ENCODE peak calls at places on chromosomes 3 and 15, in five cellular contexts. One of them, this sample, is unnamed. For H3K27me3, the result is how much of the 10 kb centered on the place peaks cover.

GRCh38 chr3:182241777-182242556 is 530.2 kb downstream of the SOX2 start:
- DNase-seq in neuronal stem cell: peak
- DNase-seq in neural progenitor cell: peak
- DNase-seq in upper lobe of right lung: no peak
- DNase-seq in colonic mucosa: no peak
- DNase-seq in this sample: no peak

GRCh38 chr3:151315136-151315535 is 1.5 kb downstream of the GPR87 start:
- DNase-seq in neuronal stem cell: no peak
- DNase-seq in colonic mucosa: no peak
- DNase-seq in upper lobe of right lung: no peak
- DNase-seq in neural progenitor cell: no peak
- DNase-seq in this sample: no peak

GRCh38 chr3:97793415-97794019 is 28.3 kb upstream of the CRYBG3 start:
- DNase-seq in neuronal stem cell: peak
- DNase-seq in upper lobe of right lung: no peak
- DNase-seq in neural progenitor cell: peak
- DNase-seq in colonic mucosa: no peak
- DNase-seq in this sample: no peak

GRCh38 chr3:195106418-195106906 is 164.5 kb downstream of the XXYLT1 start:
- DNase-seq in colonic mucosa: peak
- DNase-seq in neural progenitor cell: peak
- DNase-seq in upper lobe of right lung: peak
- DNase-seq in neuronal stem cell: peak
- DNase-seq in this sample: peak

GRCh38 chr15:88574646-88575045 is 28.2 kb upstream of the DET1 start:
- DNase-seq in neural progenitor cell: peak
- DNase-seq in upper lobe of right lung: no peak
- DNase-seq in neuronal stem cell: peak
- DNase-seq in colonic mucosa: no peak
- DNase-seq in this sample: no peak

GRCh38 chr3:15923640-15924405 is 126.0 kb upstream of the ANKRD28 start:
- DNase-seq in neuronal stem cell: no peak
- DNase-seq in neural progenitor cell: no peak
- DNase-seq in upper lobe of right lung: no peak
- DNase-seq in colonic mucosa: no peak
- DNase-seq in this sample: no peak

GRCh38 chr15:58378241-58379085 is 53.3 kb upstream of the LIPC start:
- DNase-seq in neural progenitor cell: no peak
- DNase-seq in neuronal stem cell: no peak
- DNase-seq in colonic mucosa: no peak
- DNase-seq in upper lobe of right lung: no peak
- DNase-seq in this sample: no peak

GRCh38 chr15:98907921-98908490 is 99.6 kb downstream of the PGPEP1L start:
- DNase-seq in colonic mucosa: no peak
- DNase-seq in upper lobe of right lung: no peak
- DNase-seq in neuronal stem cell: no peak
- DNase-seq in neural progenitor cell: no peak
- DNase-seq in this sample: no peak

GRCh38 chr3:54999159-54999558 is 71.3 kb upstream of the LRTM1 start:
- DNase-seq in upper lobe of right lung: no peak
- DNase-seq in colonic mucosa: no peak
- DNase-seq in neural progenitor cell: peak
- DNase-seq in neuronal stem cell: peak
- DNase-seq in this sample: peak

GRCh38 chr3:194732617-194733016 is 46.9 kb downstream of the FAM43A start:
- DNase-seq in colonic mucosa: no peak
- DNase-seq in neural progenitor cell: no peak
- DNase-seq in neuronal stem cell: no peak
- DNase-seq in upper lobe of right lung: no peak
- DNase-seq in this sample: no peak

GRCh38 chr15:23503546-23503945 is 56.5 kb upstream of the GOLGA6L2 start:
- DNase-seq in neuronal stem cell: no peak
- DNase-seq in colonic mucosa: no peak
- DNase-seq in upper lobe of right lung: no peak
- DNase-seq in neural progenitor cell: no peak
- DNase-seq in this sample: no peak

GRCh38 chr3:52280046-52280445 is 1.6 kb upstream of the WDR82 start:
- DNase-seq in colonic mucosa: no peak
- DNase-seq in neural progenitor cell: peak
- DNase-seq in neuronal stem cell: no peak
- DNase-seq in upper lobe of right lung: no peak
- DNase-seq in this sample: no peak

GRCh38 chr3:8353364-8353763 is 148.3 kb upstream of the LMCD1 start:
- DNase-seq in neuronal stem cell: no peak
- DNase-seq in upper lobe of right lung: no peak
- DNase-seq in neural progenitor cell: no peak
- DNase-seq in colonic mucosa: no peak
- DNase-seq in this sample: no peak

GRCh38 chr15:72227192-72227586 is 3.8 kb downstream of the PKM start:
- DNase-seq in upper lobe of right lung: no peak
- DNase-seq in colonic mucosa: peak
- DNase-seq in neural progenitor cell: no peak
- DNase-seq in neuronal stem cell: no peak
- DNase-seq in this sample: no peak

GRCh38 chr15:95284933-95285401 is 1045.5 kb upstream of the NR2F2 start:
- DNase-seq in colonic mucosa: no peak
- DNase-seq in neural progenitor cell: peak
- DNase-seq in neuronal stem cell: peak
- DNase-seq in upper lobe of right lung: no peak
- DNase-seq in this sample: no peak

GRCh38 chr15:73686781-73687256 is 2.6 kb downstream of the CD276 start:
- DNase-seq in upper lobe of right lung: no peak
- DNase-seq in colonic mucosa: no peak
- DNase-seq in neural progenitor cell: no peak
- DNase-seq in neuronal stem cell: no peak
- DNase-seq in this sample: no peak

GRCh38 chr15:83565553-83566159 is 88.3 kb upstream of the ADAMTSL3 start:
- DNase-seq in neural progenitor cell: peak
- DNase-seq in upper lobe of right lung: no peak
- DNase-seq in neuronal stem cell: peak
- DNase-seq in colonic mucosa: no peak
- DNase-seq in this sample: peak

GRCh38 chr15:77830041-77830440 is 197.3 kb upstream of the LINGO1 start:
- DNase-seq in upper lobe of right lung: no peak
- DNase-seq in neural progenitor cell: no peak
- DNase-seq in colonic mucosa: no peak
- DNase-seq in neuronal stem cell: no peak
- DNase-seq in this sample: no peak

GRCh38 chr3:157248590-157249425 is 88.9 kb upstream of the CCNL1 start:
- DNase-seq in neural progenitor cell: peak
- DNase-seq in colonic mucosa: no peak
- DNase-seq in upper lobe of right lung: no peak
- DNase-seq in neuronal stem cell: peak
- DNase-seq in this sample: no peak

GRCh38 chr15:77589839-77590238 is 42.9 kb downstream of the LINGO1 start:
- DNase-seq in colonic mucosa: no peak
- DNase-seq in upper lobe of right lung: no peak
- DNase-seq in neural progenitor cell: no peak
- DNase-seq in neuronal stem cell: no peak
- DNase-seq in this sample: no peak

GRCh38 chr15:44028349-44028748 is 166.7 kb downstream of the FRMD5 start:
- DNase-seq in neural progenitor cell: no peak
- DNase-seq in upper lobe of right lung: no peak
- DNase-seq in neuronal stem cell: no peak
- DNase-seq in colonic mucosa: no peak
- DNase-seq in this sample: no peak

GRCh38 chr3:123618768-123619484 is 34.1 kb upstream of the HACD2 start:
- DNase-seq in neural progenitor cell: no peak
- DNase-seq in neuronal stem cell: no peak
- DNase-seq in colonic mucosa: peak
- DNase-seq in upper lobe of right lung: no peak
- DNase-seq in this sample: no peak

GRCh38 chr3:123088360-123088759 is 21.5 kb downstream of the PDIA5 start:
- DNase-seq in colonic mucosa: no peak
- DNase-seq in upper lobe of right lung: no peak
- DNase-seq in neuronal stem cell: no peak
- DNase-seq in neural progenitor cell: no peak
- DNase-seq in this sample: no peak

GRCh38 chr3:129046037-129046731 is 14.4 kb upstream of the GP9 start:
- DNase-seq in colonic mucosa: no peak
- DNase-seq in neural progenitor cell: no peak
- DNase-seq in neuronal stem cell: no peak
- DNase-seq in upper lobe of right lung: no peak
- DNase-seq in this sample: peak

GRCh38 chr3:141929341-141929995 is 53.0 kb downstream of the ATP1B3 start:
- DNase-seq in colonic mucosa: peak
- DNase-seq in neural progenitor cell: no peak
- DNase-seq in upper lobe of right lung: no peak
- DNase-seq in neuronal stem cell: no peak
- DNase-seq in this sample: no peak

GRCh38 chr3:137035631-137036030 is 77.8 kb downstream of the IL20RB start:
- DNase-seq in neural progenitor cell: peak
- DNase-seq in neuronal stem cell: no peak
- DNase-seq in upper lobe of right lung: no peak
- DNase-seq in colonic mucosa: no peak
- DNase-seq in this sample: peak

GRCh38 chr15:101358895-101359294 is 63.8 kb upstream of the SNRPA1 start:
- DNase-seq in colonic mucosa: no peak
- DNase-seq in upper lobe of right lung: no peak
- DNase-seq in neural progenitor cell: no peak
- DNase-seq in neuronal stem cell: no peak
- DNase-seq in this sample: no peak

GRCh38 chr15:66754789-66755188 is 52.8 kb downstream of the SMAD6 start:
- DNase-seq in colonic mucosa: no peak
- DNase-seq in neural progenitor cell: no peak
- DNase-seq in neuronal stem cell: no peak
- DNase-seq in upper lobe of right lung: no peak
- DNase-seq in this sample: no peak

GRCh38 chr15:31303434-31304073 is 23.1 kb upstream of the KLF13 start:
- DNase-seq in neural progenitor cell: peak
- DNase-seq in upper lobe of right lung: peak
- DNase-seq in colonic mucosa: peak
- DNase-seq in neuronal stem cell: no peak
- DNase-seq in this sample: peak

GRCh38 chr3:10973196-10973595 is 19.4 kb upstream of the SLC6A1 start:
- DNase-seq in neuronal stem cell: no peak
- DNase-seq in upper lobe of right lung: no peak
- DNase-seq in colonic mucosa: no peak
- DNase-seq in neural progenitor cell: no peak
- DNase-seq in this sample: no peak
- H3K27me3 ChIP-seq in neuronal stem cell: under half
- H3K27me3 ChIP-seq in upper lobe of right lung: under half
- H3K27me3 ChIP-seq in colonic mucosa: under half
- H3K27me3 ChIP-seq in neural progenitor cell: under half
- H3K27me3 ChIP-seq in this sample: under half

GRCh38 chr3:14576163-14576562 is 36.0 kb upstream of the GRIP2 start:
- DNase-seq in neuronal stem cell: no peak
- DNase-seq in neural progenitor cell: no peak
- DNase-seq in colonic mucosa: no peak
- DNase-seq in upper lobe of right lung: no peak
- DNase-seq in this sample: no peak

GRCh38 chr3:14581334-14582072 is 41.4 kb upstream of the GRIP2 start:
- DNase-seq in neural progenitor cell: no peak
- DNase-seq in neuronal stem cell: no peak
- DNase-seq in upper lobe of right lung: no peak
- DNase-seq in colonic mucosa: no peak
- DNase-seq in this sample: no peak

GRCh38 chr3:14574183-14574582 is 34.0 kb upstream of the GRIP2 start:
- DNase-seq in neural progenitor cell: no peak
- DNase-seq in colonic mucosa: no peak
- DNase-seq in neuronal stem cell: no peak
- DNase-seq in upper lobe of right lung: no peak
- DNase-seq in this sample: no peak

GRCh38 chr3:14573706-14574105 is 33.6 kb upstream of the GRIP2 start:
- DNase-seq in colonic mucosa: no peak
- DNase-seq in neuronal stem cell: no peak
- DNase-seq in upper lobe of right lung: no peak
- DNase-seq in neural progenitor cell: no peak
- DNase-seq in this sample: no peak

GRCh38 chr3:14577897-14578296 is 37.8 kb upstream of the GRIP2 start:
- DNase-seq in neural progenitor cell: no peak
- DNase-seq in colonic mucosa: no peak
- DNase-seq in neuronal stem cell: no peak
- DNase-seq in upper lobe of right lung: no peak
- DNase-seq in this sample: no peak
- H3K27me3 ChIP-seq in neural progenitor cell: under half
- H3K27me3 ChIP-seq in colonic mucosa: under half
- H3K27me3 ChIP-seq in neuronal stem cell: under half
- H3K27me3 ChIP-seq in upper lobe of right lung: under half
- H3K27me3 ChIP-seq in this sample: under half

GRCh38 chr3:24129549-24129948 is 184.5 kb downstream of the NR1D2 start:
- DNase-seq in neuronal stem cell: no peak
- DNase-seq in colonic mucosa: no peak
- DNase-seq in upper lobe of right lung: no peak
- DNase-seq in neural progenitor cell: peak
- DNase-seq in this sample: no peak
- H3K27me3 ChIP-seq in neuronal stem cell: under half
- H3K27me3 ChIP-seq in colonic mucosa: under half
- H3K27me3 ChIP-seq in upper lobe of right lung: under half
- H3K27me3 ChIP-seq in neural progenitor cell: under half
- H3K27me3 ChIP-seq in this sample: under half

GRCh38 chr3:2098398-2099027 is at the start of gene CNTN4:
- DNase-seq in colonic mucosa: peak
- DNase-seq in upper lobe of right lung: peak
- DNase-seq in neuronal stem cell: peak
- DNase-seq in neural progenitor cell: peak
- DNase-seq in this sample: peak
- H3K27me3 ChIP-seq in colonic mucosa: under half
- H3K27me3 ChIP-seq in upper lobe of right lung: under half
- H3K27me3 ChIP-seq in neuronal stem cell: under half
- H3K27me3 ChIP-seq in neural progenitor cell: half or more
- H3K27me3 ChIP-seq in this sample: half or more

GRCh38 chr3:10506696-10507095 is 1.3 kb upstream of the ATP2B2 start:
- DNase-seq in neural progenitor cell: no peak
- DNase-seq in colonic mucosa: no peak
- DNase-seq in neuronal stem cell: no peak
- DNase-seq in upper lobe of right lung: no peak
- DNase-seq in this sample: no peak

GRCh38 chr3:10503217-10503796 is 2.1 kb downstream of the ATP2B2 start:
- DNase-seq in neuronal stem cell: no peak
- DNase-seq in upper lobe of right lung: no peak
- DNase-seq in colonic mucosa: no peak
- DNase-seq in neural progenitor cell: no peak
- DNase-seq in this sample: no peak

GRCh38 chr3:10505791-10506585 is 602 bp upstream of the ATP2B2 start:
- DNase-seq in colonic mucosa: no peak
- DNase-seq in upper lobe of right lung: no peak
- DNase-seq in neuronal stem cell: no peak
- DNase-seq in neural progenitor cell: no peak
- DNase-seq in this sample: peak

GRCh38 chr3:10504161-10505049 is 981 bp downstream of the ATP2B2 start:
- DNase-seq in neuronal stem cell: no peak
- DNase-seq in neural progenitor cell: no peak
- DNase-seq in colonic mucosa: no peak
- DNase-seq in upper lobe of right lung: no peak
- DNase-seq in this sample: peak

GRCh38 chr3:10505050-10505790 is at the start of gene ATP2B2:
- DNase-seq in neuronal stem cell: peak
- DNase-seq in colonic mucosa: no peak
- DNase-seq in neural progenitor cell: peak
- DNase-seq in upper lobe of right lung: no peak
- DNase-seq in this sample: peak
- H3K27me3 ChIP-seq in neuronal stem cell: under half
- H3K27me3 ChIP-seq in colonic mucosa: under half
- H3K27me3 ChIP-seq in neural progenitor cell: under half
- H3K27me3 ChIP-seq in upper lobe of right lung: under half
- H3K27me3 ChIP-seq in this sample: under half

GRCh38 chr3:46884929-46885328 is 7.4 kb downstream of the PTH1R start:
- DNase-seq in colonic mucosa: no peak
- DNase-seq in neuronal stem cell: no peak
- DNase-seq in neural progenitor cell: no peak
- DNase-seq in upper lobe of right lung: no peak
- DNase-seq in this sample: no peak
- H3K27me3 ChIP-seq in colonic mucosa: under half
- H3K27me3 ChIP-seq in neuronal stem cell: half or more
- H3K27me3 ChIP-seq in neural progenitor cell: half or more
- H3K27me3 ChIP-seq in upper lobe of right lung: under half
- H3K27me3 ChIP-seq in this sample: half or more